ENCODE peak calls at places on chromosomes 11 and 22, in five cellular contexts. One of them, this sample, is unnamed.
A peak's percentile ranks its signal among the peaks of the same experiment; 100 is the strongest.

GRCh38 chr11:39641749-39642148 is 1817.7 kb downstream of the LRRC4C start:
- DNase-seq in A549: no peak
- DNase-seq in activated T-helper 1 cell treated with anti-CD3 and anti-CD28 coated beads, Interleukin-12 subunit alpha, Interleukin-12 subunit beta, Interleukin-2, Interleukin-4 antibody, amounts not matched to agents 30 ng/mL and 10 ng/mL and 1 ng/mL, durations not matched to agents 14 hours and 24 hours and 36 hours: no peak
- DNase-seq in lower leg skin: no peak
- DNase-seq in NCI-H510A treated with DMSO at 0.1 percent for 48 hours: no peak
- DNase-seq in this sample: no peak

GRCh38 chr11:119624102-119624615 is 104.8 kb downstream of the NECTIN1 start:
- DNase-seq in A549: no peak
- DNase-seq in NCI-H510A treated with DMSO at 0.1 percent for 48 hours: no peak
- DNase-seq in activated T-helper 1 cell treated with anti-CD3 and anti-CD28 coated beads, Interleukin-12 subunit alpha, Interleukin-12 subunit beta, Interleukin-2, Interleukin-4 antibody, amounts not matched to agents 30 ng/mL and 10 ng/mL and 1 ng/mL, durations not matched to agents 14 hours and 24 hours and 36 hours: no peak
- DNase-seq in lower leg skin: no peak
- DNase-seq in this sample: no peak

GRCh38 chr11:10272132-10272531 is 21.9 kb downstream of the SBF2 start:
- DNase-seq in A549: no peak
- DNase-seq in lower leg skin: no peak
- DNase-seq in NCI-H510A treated with DMSO at 0.1 percent for 48 hours: no peak
- DNase-seq in activated T-helper 1 cell treated with anti-CD3 and anti-CD28 coated beads, Interleukin-12 subunit alpha, Interleukin-12 subunit beta, Interleukin-2, Interleukin-4 antibody, amounts not matched to agents 30 ng/mL and 10 ng/mL and 1 ng/mL, durations not matched to agents 14 hours and 24 hours and 36 hours: no peak
- DNase-seq in this sample: no peak

GRCh38 chr11:6735306-6735705 is 36.5 kb downstream of the OR2AG2 start:
- DNase-seq in A549: no peak
- DNase-seq in activated T-helper 1 cell treated with anti-CD3 and anti-CD28 coated beads, Interleukin-12 subunit alpha, Interleukin-12 subunit beta, Interleukin-2, Interleukin-4 antibody, amounts not matched to agents 30 ng/mL and 10 ng/mL and 1 ng/mL, durations not matched to agents 14 hours and 24 hours and 36 hours: no peak
- DNase-seq in lower leg skin: no peak
- DNase-seq in NCI-H510A treated with DMSO at 0.1 percent for 48 hours: no peak
- DNase-seq in this sample: no peak

GRCh38 chr11:47905358-47906059 is 57.4 kb upstream of the NUP160 start:
- DNase-seq in A549: no peak
- DNase-seq in lower leg skin: no peak
- DNase-seq in activated T-helper 1 cell treated with anti-CD3 and anti-CD28 coated beads, Interleukin-12 subunit alpha, Interleukin-12 subunit beta, Interleukin-2, Interleukin-4 antibody, amounts not matched to agents 30 ng/mL and 10 ng/mL and 1 ng/mL, durations not matched to agents 14 hours and 24 hours and 36 hours: no peak
- DNase-seq in NCI-H510A treated with DMSO at 0.1 percent for 48 hours: no peak
- DNase-seq in this sample: no peak

GRCh38 chr22:42644422-42645340 is 4.3 kb upstream of the ATP5MGL start:
- DNase-seq in A549: no peak
- DNase-seq in activated T-helper 1 cell treated with anti-CD3 and anti-CD28 coated beads, Interleukin-12 subunit alpha, Interleukin-12 subunit beta, Interleukin-2, Interleukin-4 antibody, amounts not matched to agents 30 ng/mL and 10 ng/mL and 1 ng/mL, durations not matched to agents 14 hours and 24 hours and 36 hours: no peak
- DNase-seq in lower leg skin: no peak
- DNase-seq in NCI-H510A treated with DMSO at 0.1 percent for 48 hours: no peak
- DNase-seq in this sample: no peak

GRCh38 chr22:35465109-35465701 is 65.3 kb downstream of the MCM5 start:
- DNase-seq in NCI-H510A treated with DMSO at 0.1 percent for 48 hours: no peak
- DNase-seq in lower leg skin: no peak
- DNase-seq in activated T-helper 1 cell treated with anti-CD3 and anti-CD28 coated beads, Interleukin-12 subunit alpha, Interleukin-12 subunit beta, Interleukin-2, Interleukin-4 antibody, amounts not matched to agents 30 ng/mL and 10 ng/mL and 1 ng/mL, durations not matched to agents 14 hours and 24 hours and 36 hours: no peak
- DNase-seq in A549: no peak
- DNase-seq in this sample: no peak

GRCh38 chr11:129283141-129283540 is 91.0 kb upstream of the ARHGAP32 start:
- DNase-seq in NCI-H510A treated with DMSO at 0.1 percent for 48 hours: peak; percentile 65
- DNase-seq in lower leg skin: no peak
- DNase-seq in activated T-helper 1 cell treated with anti-CD3 and anti-CD28 coated beads, Interleukin-12 subunit alpha, Interleukin-12 subunit beta, Interleukin-2, Interleukin-4 antibody, amounts not matched to agents 30 ng/mL and 10 ng/mL and 1 ng/mL, durations not matched to agents 14 hours and 24 hours and 36 hours: no peak
- DNase-seq in A549: peak; percentile 14
- DNase-seq in this sample: no peak

GRCh38 chr11:65446446-65447277 is 24.1 kb downstream of the NEAT1 start:
- DNase-seq in NCI-H510A treated with DMSO at 0.1 percent for 48 hours: no peak
- DNase-seq in activated T-helper 1 cell treated with anti-CD3 and anti-CD28 coated beads, Interleukin-12 subunit alpha, Interleukin-12 subunit beta, Interleukin-2, Interleukin-4 antibody, amounts not matched to agents 30 ng/mL and 10 ng/mL and 1 ng/mL, durations not matched to agents 14 hours and 24 hours and 36 hours: no peak
- DNase-seq in lower leg skin: peak; percentile 92
- DNase-seq in A549: no peak
- DNase-seq in this sample: no peak

GRCh38 chr22:43477151-43477725 is 65.4 kb downstream of the MPPED1 start:
- DNase-seq in lower leg skin: no peak
- DNase-seq in A549: no peak
- DNase-seq in activated T-helper 1 cell treated with anti-CD3 and anti-CD28 coated beads, Interleukin-12 subunit alpha, Interleukin-12 subunit beta, Interleukin-2, Interleukin-4 antibody, amounts not matched to agents 30 ng/mL and 10 ng/mL and 1 ng/mL, durations not matched to agents 14 hours and 24 hours and 36 hours: no peak
- DNase-seq in NCI-H510A treated with DMSO at 0.1 percent for 48 hours: no peak
- DNase-seq in this sample: no peak

GRCh38 chr11:66004186-66004585 is 1.9 kb downstream of the BANF1 start:
- DNase-seq in NCI-H510A treated with DMSO at 0.1 percent for 48 hours: no peak
- DNase-seq in A549: no peak
- DNase-seq in activated T-helper 1 cell treated with anti-CD3 and anti-CD28 coated beads, Interleukin-12 subunit alpha, Interleukin-12 subunit beta, Interleukin-2, Interleukin-4 antibody, amounts not matched to agents 30 ng/mL and 10 ng/mL and 1 ng/mL, durations not matched to agents 14 hours and 24 hours and 36 hours: no peak
- DNase-seq in lower leg skin: no peak
- DNase-seq in this sample: no peak

GRCh38 chr11:75603791-75604736 is 42.0 kb downstream of the SERPINH1 start:
- DNase-seq in activated T-helper 1 cell treated with anti-CD3 and anti-CD28 coated beads, Interleukin-12 subunit alpha, Interleukin-12 subunit beta, Interleukin-2, Interleukin-4 antibody, amounts not matched to agents 30 ng/mL and 10 ng/mL and 1 ng/mL, durations not matched to agents 14 hours and 24 hours and 36 hours: no peak
- DNase-seq in lower leg skin: no peak
- DNase-seq in A549: no peak
- DNase-seq in NCI-H510A treated with DMSO at 0.1 percent for 48 hours: no peak
- DNase-seq in this sample: peak; percentile 36

GRCh38 chr22:34669001-34669400 is 397.0 kb upstream of the ISX start:
- DNase-seq in A549: no peak
- DNase-seq in lower leg skin: no peak
- DNase-seq in NCI-H510A treated with DMSO at 0.1 percent for 48 hours: no peak
- DNase-seq in activated T-helper 1 cell treated with anti-CD3 and anti-CD28 coated beads, Interleukin-12 subunit alpha, Interleukin-12 subunit beta, Interleukin-2, Interleukin-4 antibody, amounts not matched to agents 30 ng/mL and 10 ng/mL and 1 ng/mL, durations not matched to agents 14 hours and 24 hours and 36 hours: no peak
- DNase-seq in this sample: no peak

GRCh38 chr22:36999463-36999862 is 19.8 kb downstream of the TST start:
- DNase-seq in NCI-H510A treated with DMSO at 0.1 percent for 48 hours: no peak
- DNase-seq in lower leg skin: no peak
- DNase-seq in A549: no peak
- DNase-seq in activated T-helper 1 cell treated with anti-CD3 and anti-CD28 coated beads, Interleukin-12 subunit alpha, Interleukin-12 subunit beta, Interleukin-2, Interleukin-4 antibody, amounts not matched to agents 30 ng/mL and 10 ng/mL and 1 ng/mL, durations not matched to agents 14 hours and 24 hours and 36 hours: no peak
- DNase-seq in this sample: no peak

GRCh38 chr11:12261551-12261950 is 115.8 kb upstream of the PARVA start:
- DNase-seq in NCI-H510A treated with DMSO at 0.1 percent for 48 hours: no peak
- DNase-seq in A549: no peak
- DNase-seq in lower leg skin: no peak
- DNase-seq in activated T-helper 1 cell treated with anti-CD3 and anti-CD28 coated beads, Interleukin-12 subunit alpha, Interleukin-12 subunit beta, Interleukin-2, Interleukin-4 antibody, amounts not matched to agents 30 ng/mL and 10 ng/mL and 1 ng/mL, durations not matched to agents 14 hours and 24 hours and 36 hours: no peak
- DNase-seq in this sample: no peak

GRCh38 chr11:95149659-95150294 is 60.1 kb downstream of the ENDOD1 start:
- DNase-seq in activated T-helper 1 cell treated with anti-CD3 and anti-CD28 coated beads, Interleukin-12 subunit alpha, Interleukin-12 subunit beta, Interleukin-2, Interleukin-4 antibody, amounts not matched to agents 30 ng/mL and 10 ng/mL and 1 ng/mL, durations not matched to agents 14 hours and 24 hours and 36 hours: no peak
- DNase-seq in lower leg skin: peak; percentile 89
- DNase-seq in A549: no peak
- DNase-seq in NCI-H510A treated with DMSO at 0.1 percent for 48 hours: peak; percentile 30
- DNase-seq in this sample: peak; percentile 77

GRCh38 chr11:43930868-43931716 is 11.3 kb upstream of the C11orf96 start:
- DNase-seq in lower leg skin: peak; percentile 59
- DNase-seq in A549: no peak
- DNase-seq in activated T-helper 1 cell treated with anti-CD3 and anti-CD28 coated beads, Interleukin-12 subunit alpha, Interleukin-12 subunit beta, Interleukin-2, Interleukin-4 antibody, amounts not matched to agents 30 ng/mL and 10 ng/mL and 1 ng/mL, durations not matched to agents 14 hours and 24 hours and 36 hours: no peak
- DNase-seq in NCI-H510A treated with DMSO at 0.1 percent for 48 hours: no peak
- DNase-seq in this sample: no peak

GRCh38 chr22:22093743-22094142 is 111.2 kb upstream of the TOP3B start:
- DNase-seq in A549: no peak
- DNase-seq in lower leg skin: no peak
- DNase-seq in NCI-H510A treated with DMSO at 0.1 percent for 48 hours: no peak
- DNase-seq in activated T-helper 1 cell treated with anti-CD3 and anti-CD28 coated beads, Interleukin-12 subunit alpha, Interleukin-12 subunit beta, Interleukin-2, Interleukin-4 antibody, amounts not matched to agents 30 ng/mL and 10 ng/mL and 1 ng/mL, durations not matched to agents 14 hours and 24 hours and 36 hours: no peak
- DNase-seq in this sample: no peak

GRCh38 chr11:3159296-3160190 is 5.6 kb downstream of the OSBPL5 start:
- DNase-seq in activated T-helper 1 cell treated with anti-CD3 and anti-CD28 coated beads, Interleukin-12 subunit alpha, Interleukin-12 subunit beta, Interleukin-2, Interleukin-4 antibody, amounts not matched to agents 30 ng/mL and 10 ng/mL and 1 ng/mL, durations not matched to agents 14 hours and 24 hours and 36 hours: no peak
- DNase-seq in lower leg skin: no peak
- DNase-seq in A549: no peak
- DNase-seq in NCI-H510A treated with DMSO at 0.1 percent for 48 hours: no peak
- DNase-seq in this sample: no peak

GRCh38 chr11:131889760-131890620 is 519.6 kb downstream of the NTM start:
- DNase-seq in A549: no peak
- DNase-seq in lower leg skin: no peak
- DNase-seq in NCI-H510A treated with DMSO at 0.1 percent for 48 hours: peak; percentile 83
- DNase-seq in activated T-helper 1 cell treated with anti-CD3 and anti-CD28 coated beads, Interleukin-12 subunit alpha, Interleukin-12 subunit beta, Interleukin-2, Interleukin-4 antibody, amounts not matched to agents 30 ng/mL and 10 ng/mL and 1 ng/mL, durations not matched to agents 14 hours and 24 hours and 36 hours: no peak
- DNase-seq in this sample: no peak

GRCh38 chr22:24101966-24102365 is 79.3 kb upstream of the SUSD2 start:
- DNase-seq in lower leg skin: no peak
- DNase-seq in NCI-H510A treated with DMSO at 0.1 percent for 48 hours: no peak
- DNase-seq in A549: no peak
- DNase-seq in activated T-helper 1 cell treated with anti-CD3 and anti-CD28 coated beads, Interleukin-12 subunit alpha, Interleukin-12 subunit beta, Interleukin-2, Interleukin-4 antibody, amounts not matched to agents 30 ng/mL and 10 ng/mL and 1 ng/mL, durations not matched to agents 14 hours and 24 hours and 36 hours: no peak
- DNase-seq in this sample: no peak

GRCh38 chr11:35747638-35748037 is 85.1 kb downstream of the TRIM44 start:
- DNase-seq in activated T-helper 1 cell treated with anti-CD3 and anti-CD28 coated beads, Interleukin-12 subunit alpha, Interleukin-12 subunit beta, Interleukin-2, Interleukin-4 antibody, amounts not matched to agents 30 ng/mL and 10 ng/mL and 1 ng/mL, durations not matched to agents 14 hours and 24 hours and 36 hours: no peak
- DNase-seq in A549: no peak
- DNase-seq in lower leg skin: no peak
- DNase-seq in NCI-H510A treated with DMSO at 0.1 percent for 48 hours: peak; percentile 26
- DNase-seq in this sample: no peak

GRCh38 chr11:33515347-33515746 is 185.3 kb downstream of the C11orf91 start:
- DNase-seq in A549: no peak
- DNase-seq in activated T-helper 1 cell treated with anti-CD3 and anti-CD28 coated beads, Interleukin-12 subunit alpha, Interleukin-12 subunit beta, Interleukin-2, Interleukin-4 antibody, amounts not matched to agents 30 ng/mL and 10 ng/mL and 1 ng/mL, durations not matched to agents 14 hours and 24 hours and 36 hours: no peak
- DNase-seq in NCI-H510A treated with DMSO at 0.1 percent for 48 hours: no peak
- DNase-seq in lower leg skin: no peak
- DNase-seq in this sample: no peak

GRCh38 chr11:127070808-127071207 is 70.2 kb upstream of the KIRREL3 start:
- DNase-seq in A549: no peak
- DNase-seq in activated T-helper 1 cell treated with anti-CD3 and anti-CD28 coated beads, Interleukin-12 subunit alpha, Interleukin-12 subunit beta, Interleukin-2, Interleukin-4 antibody, amounts not matched to agents 30 ng/mL and 10 ng/mL and 1 ng/mL, durations not matched to agents 14 hours and 24 hours and 36 hours: no peak
- DNase-seq in lower leg skin: no peak
- DNase-seq in NCI-H510A treated with DMSO at 0.1 percent for 48 hours: no peak
- DNase-seq in this sample: no peak

GRCh38 chr11:78657968-78658839 is 83.5 kb upstream of the NARS2 start:
- DNase-seq in A549: no peak
- DNase-seq in NCI-H510A treated with DMSO at 0.1 percent for 48 hours: no peak
- DNase-seq in lower leg skin: peak; percentile 75
- DNase-seq in activated T-helper 1 cell treated with anti-CD3 and anti-CD28 coated beads, Interleukin-12 subunit alpha, Interleukin-12 subunit beta, Interleukin-2, Interleukin-4 antibody, amounts not matched to agents 30 ng/mL and 10 ng/mL and 1 ng/mL, durations not matched to agents 14 hours and 24 hours and 36 hours: no peak
- DNase-seq in this sample: no peak

GRCh38 chr11:82874646-82875523 is 25.3 kb downstream of the PRCP start:
- DNase-seq in activated T-helper 1 cell treated with anti-CD3 and anti-CD28 coated beads, Interleukin-12 subunit alpha, Interleukin-12 subunit beta, Interleukin-2, Interleukin-4 antibody, amounts not matched to agents 30 ng/mL and 10 ng/mL and 1 ng/mL, durations not matched to agents 14 hours and 24 hours and 36 hours: no peak
- DNase-seq in A549: no peak
- DNase-seq in lower leg skin: no peak
- DNase-seq in NCI-H510A treated with DMSO at 0.1 percent for 48 hours: no peak
- DNase-seq in this sample: no peak